ENCODE peak calls at places on chromosomes 13 and 19, in six cellular contexts. T, H, U, E, X and P are unnamed samples.

GRCh38 chr19:46689358-46689757 is 27.6 kb downstream of the PRKD2 start:
- DNase-seq in E (no peak), U (no peak), T (no peak), X (no peak), H (no peak), P (no peak)

GRCh38 chr13:49802410-49802809 is 9.9 kb upstream of the KPNA3 start:
- DNase-seq in H (no peak), E (no peak), U (no peak), T (no peak), X (no peak), P (no peak)

GRCh38 chr19:49468746-49469447 is 5.1 kb upstream of the FLT3LG start:
- DNase-seq in T (no peak), X (peak; percentile 70), H (peak; percentile 98), U (peak; percentile 97), E (peak; percentile 95), P (no peak)

GRCh38 chr19:46660601-46661019 is 372 bp downstream of the DACT3 start:
- DNase-seq in U (no peak), E (no peak), H (no peak), T (no peak), X (no peak), P (no peak)

GRCh38 chr13:44879452-44880058 is 109.7 kb downstream of the NUFIP1 start:
- DNase-seq in H (no peak), T (peak; percentile 63), X (no peak), U (no peak), E (peak; percentile 72), P (peak; percentile 65)

GRCh38 chr13:90686438-90686837 is 661.0 kb upstream of the MIR17HG start:
- DNase-seq in X (no peak), T (peak; percentile 92), E (peak; percentile 79), U (no peak), H (no peak), P (peak; percentile 95)

GRCh38 chr19:49390131-49390977 is 2.3 kb downstream of the KASH5 start:
- DNase-seq in E (no peak), H (no peak), U (no peak), T (no peak), X (no peak), P (no peak)

GRCh38 chr19:5058456-5059190 is 89.7 kb downstream of the KDM4B start:
- DNase-seq in E (peak; percentile 49), U (no peak), H (no peak), T (no peak), X (no peak), P (no peak)

GRCh38 chr13:24610956-24611355 is 69.3 kb upstream of the ATP12A start:
- DNase-seq in E (no peak), X (no peak), T (no peak), U (no peak), H (no peak), P (no peak)

GRCh38 chr19:46052896-46053295 is 12.1 kb upstream of the IGFL4 start:
- DNase-seq in E (no peak), U (no peak), T (no peak), H (no peak), X (no peak), P (no peak)

GRCh38 chr19:35074426-35075201 is 33.1 kb downstream of the HPN start:
- DNase-seq in H (no peak), E (no peak), X (no peak), T (no peak), U (no peak), P (no peak)

GRCh38 chr19:54609356-54609791 is 15.9 kb downstream of the LILRA1 start:
- DNase-seq in U (no peak), T (no peak), E (no peak), H (no peak), X (no peak), P (no peak)

GRCh38 chr13:41428155-41428554 is 29.2 kb upstream of the RGCC start:
- DNase-seq in T (no peak), H (peak; percentile 25), U (peak; percentile 1), E (no peak), X (no peak), P (no peak)

GRCh38 chr13:102327119-102327617 is 74.7 kb downstream of the FGF14 start:
- DNase-seq in U (no peak), H (no peak), T (no peak), E (no peak), X (no peak), P (no peak)

GRCh38 chr13:34247596-34247995 is 429.6 kb downstream of the RFC3 start:
- DNase-seq in H (no peak), X (no peak), T (no peak), E (no peak), U (no peak), P (no peak)

GRCh38 chr19:11737964-11738745 is 591 bp downstream of the ZNF823 start:
- DNase-seq in T (peak; percentile 28), U (peak; percentile 31), H (no peak), E (peak; percentile 21), X (peak; percentile 23), P (peak; percentile 39)

GRCh38 chr19:54420383-54421168 is 5.3 kb downstream of the TTYH1 start:
- DNase-seq in H (no peak), E (no peak), X (no peak), T (no peak), U (no peak), P (no peak)

GRCh38 chr19:4380254-4380727 is 20.1 kb downstream of the SH3GL1 start:
- DNase-seq in X (no peak), H (peak; percentile 66), E (no peak), U (peak; percentile 58), T (no peak), P (no peak)

GRCh38 chr19:3114811-3115210 is 20.6 kb downstream of the GNA11 start:
- DNase-seq in U (no peak), T (no peak), X (no peak), E (no peak), H (no peak), P (no peak)

GRCh38 chr19:38441660-38442348 is 8.3 kb downstream of the RYR1 start:
- DNase-seq in H (no peak), U (no peak), X (no peak), T (no peak), E (peak; percentile 6), P (peak; percentile 10)

GRCh38 chr13:48199404-48199991 is 33.5 kb upstream of the ITM2B start:
- DNase-seq in H (no peak), U (no peak), T (no peak), E (no peak), X (no peak), P (no peak)

GRCh38 chr13:109332501-109333499 is 453.6 kb downstream of the IRS2 start:
- DNase-seq in U (no peak), E (no peak), X (no peak), H (no peak), T (no peak), P (no peak)

GRCh38 chr19:13984875-13985741 is 21.0 kb downstream of the RFX1 start:
- DNase-seq in H (peak; percentile 33), T (no peak), U (peak; percentile 63), X (no peak), E (no peak), P (peak; percentile 39)

GRCh38 chr19:53849237-53849676 is 18.4 kb upstream of the MYADM start:
- DNase-seq in X (peak; percentile 29), T (peak; percentile 67), E (peak; percentile 92), H (no peak), U (no peak), P (peak; percentile 80)